ENCODE peak calls at places on chromosome 18, in nine cellular contexts. One of them, this sample, is unnamed.
A peak's percentile ranks its signal among the peaks of the same experiment; 100 is the strongest.

GRCh38 chr18:7740815-7741214 is 173.7 kb downstream of the PTPRM start:
- DNase-seq in GM23338: peak; percentile 52
- DNase-seq in HCT116: no peak
- DNase-seq in SK-N-SH: no peak
- DNase-seq in neural progenitor cell: peak; percentile 43
- DNase-seq in GM23248: no peak
- DNase-seq in OCI-LY7: no peak
- DNase-seq in hepatocyte: no peak
- DNase-seq in PC-3: no peak
- DNase-seq in this sample: no peak

GRCh38 chr18:51503351-51503750 is 305.9 kb upstream of the MEX3C start:
- DNase-seq in hepatocyte: no peak
- DNase-seq in SK-N-SH: no peak
- DNase-seq in HCT116: no peak
- DNase-seq in PC-3: no peak
- DNase-seq in GM23338: no peak
- DNase-seq in OCI-LY7: no peak
- DNase-seq in neural progenitor cell: no peak
- DNase-seq in GM23248: no peak
- DNase-seq in this sample: no peak

GRCh38 chr18:56097561-56098095 is 509.6 kb upstream of the TCF4 start:
- DNase-seq in OCI-LY7: no peak
- DNase-seq in HCT116: no peak
- DNase-seq in SK-N-SH: peak; percentile 7
- DNase-seq in neural progenitor cell: no peak
- DNase-seq in GM23248: no peak
- DNase-seq in PC-3: no peak
- DNase-seq in hepatocyte: no peak
- DNase-seq in GM23338: no peak
- DNase-seq in this sample: no peak

GRCh38 chr18:64436111-64436510 is 287.2 kb upstream of the LINC00305 start:
- DNase-seq in OCI-LY7: no peak
- DNase-seq in PC-3: no peak
- DNase-seq in hepatocyte: no peak
- DNase-seq in GM23248: no peak
- DNase-seq in neural progenitor cell: no peak
- DNase-seq in SK-N-SH: no peak
- DNase-seq in GM23338: no peak
- DNase-seq in HCT116: no peak
- DNase-seq in this sample: no peak

GRCh38 chr18:79554945-79555645 is 124.5 kb upstream of the CTDP1 start:
- DNase-seq in neural progenitor cell: no peak
- DNase-seq in PC-3: no peak
- DNase-seq in GM23338: no peak
- DNase-seq in hepatocyte: no peak
- DNase-seq in OCI-LY7: no peak
- DNase-seq in GM23248: no peak
- DNase-seq in HCT116: no peak
- DNase-seq in SK-N-SH: no peak
- DNase-seq in this sample: no peak

GRCh38 chr18:78978336-78979057 is 1.1 kb upstream of the SALL3 start:
- DNase-seq in hepatocyte: no peak
- DNase-seq in GM23248: no peak
- DNase-seq in neural progenitor cell: peak; percentile 62
- DNase-seq in GM23338: peak; percentile 60
- DNase-seq in SK-N-SH: no peak
- DNase-seq in OCI-LY7: no peak
- DNase-seq in HCT116: no peak
- DNase-seq in PC-3: no peak
- DNase-seq in this sample: no peak

GRCh38 chr18:2589345-2590060 is 18.1 kb downstream of the NDC80 start:
- DNase-seq in neural progenitor cell: no peak
- DNase-seq in OCI-LY7: no peak
- DNase-seq in SK-N-SH: no peak
- DNase-seq in hepatocyte: no peak
- DNase-seq in GM23248: no peak
- DNase-seq in HCT116: peak; percentile 54
- DNase-seq in GM23338: no peak
- DNase-seq in PC-3: peak; percentile 17
- DNase-seq in this sample: no peak

GRCh38 chr18:12278765-12279682 is 24.9 kb downstream of the CIDEA start:
- DNase-seq in OCI-LY7: no peak
- DNase-seq in GM23338: peak; percentile 82
- DNase-seq in hepatocyte: peak; percentile 83
- DNase-seq in SK-N-SH: no peak
- DNase-seq in GM23248: peak; percentile 97
- DNase-seq in HCT116: no peak
- DNase-seq in neural progenitor cell: peak; percentile 87
- DNase-seq in PC-3: no peak
- DNase-seq in this sample: no peak

GRCh38 chr18:77911973-77912372 is 662.3 kb downstream of the GALR1 start:
- DNase-seq in neural progenitor cell: no peak
- DNase-seq in hepatocyte: no peak
- DNase-seq in GM23248: no peak
- DNase-seq in OCI-LY7: no peak
- DNase-seq in HCT116: no peak
- DNase-seq in PC-3: no peak
- DNase-seq in SK-N-SH: no peak
- DNase-seq in GM23338: no peak
- DNase-seq in this sample: no peak

GRCh38 chr18:9661564-9661963 is 46.5 kb upstream of the RAB31 start:
- DNase-seq in GM23338: peak; percentile 45
- DNase-seq in hepatocyte: no peak
- DNase-seq in PC-3: peak; percentile 56
- DNase-seq in GM23248: peak; percentile 48
- DNase-seq in HCT116: no peak
- DNase-seq in SK-N-SH: peak; percentile 23
- DNase-seq in neural progenitor cell: no peak
- DNase-seq in OCI-LY7: no peak
- DNase-seq in this sample: no peak
- H2AFZ ChIP-seq in GM23338: no peak overlapping the region
- H2AFZ ChIP-seq in hepatocyte: no peak overlapping the region
- H2AFZ ChIP-seq in PC-3: no peak overlapping the region
- H2AFZ ChIP-seq in GM23248: no peak overlapping the region
- H2AFZ ChIP-seq in HCT116: no peak overlapping the region
- H2AFZ ChIP-seq in SK-N-SH: no peak overlapping the region
- H2AFZ ChIP-seq in neural progenitor cell: peak overlapping the region; percentile 17
- H2AFZ ChIP-seq in OCI-LY7: no peak overlapping the region
- H2AFZ ChIP-seq in this sample: no peak overlapping the region

GRCh38 chr18:48475635-48476549 is 62.9 kb upstream of the CTIF start:
- DNase-seq in neural progenitor cell: peak; percentile 79
- DNase-seq in OCI-LY7: peak; percentile 52
- DNase-seq in HCT116: peak; percentile 67
- DNase-seq in PC-3: peak; percentile 63
- DNase-seq in hepatocyte: peak; percentile 82
- DNase-seq in GM23338: peak; percentile 88
- DNase-seq in SK-N-SH: peak; percentile 73
- DNase-seq in GM23248: peak; percentile 83
- DNase-seq in this sample: peak; percentile 67
- TF ChIP-seq EZH2phosphoT487 in neural progenitor cell: no peak
- TF ChIP-seq EZH2phosphoT487 in OCI-LY7: no peak
- TF ChIP-seq EZH2phosphoT487 in HCT116: no peak
- TF ChIP-seq EZH2phosphoT487 in PC-3: no peak
- TF ChIP-seq EZH2phosphoT487 in hepatocyte: no peak
- TF ChIP-seq EZH2phosphoT487 in GM23338: no peak
- TF ChIP-seq EZH2phosphoT487 in SK-N-SH: no peak
- TF ChIP-seq EZH2phosphoT487 in GM23248: no peak
- TF ChIP-seq EZH2phosphoT487 in this sample: no peak

GRCh38 chr18:58567453-58568196 is 61.3 kb downstream of the ALPK2 start:
- DNase-seq in PC-3: peak; percentile 82
- DNase-seq in hepatocyte: peak; percentile 41
- DNase-seq in GM23248: peak; percentile 97
- DNase-seq in OCI-LY7: no peak
- DNase-seq in neural progenitor cell: no peak
- DNase-seq in HCT116: no peak
- DNase-seq in GM23338: no peak
- DNase-seq in SK-N-SH: no peak
- DNase-seq in this sample: no peak

GRCh38 chr18:58569490-58569911 is 59.4 kb downstream of the ALPK2 start:
- DNase-seq in SK-N-SH: no peak
- DNase-seq in HCT116: no peak
- DNase-seq in GM23248: peak; percentile 81
- DNase-seq in GM23338: no peak
- DNase-seq in OCI-LY7: no peak
- DNase-seq in PC-3: no peak
- DNase-seq in hepatocyte: no peak
- DNase-seq in neural progenitor cell: no peak
- DNase-seq in this sample: no peak

GRCh38 chr18:58572181-58572580 is 56.7 kb downstream of the ALPK2 start:
- DNase-seq in GM23248: peak; percentile 98
- DNase-seq in GM23338: no peak
- DNase-seq in SK-N-SH: no peak
- DNase-seq in hepatocyte: peak; percentile 53
- DNase-seq in neural progenitor cell: no peak
- DNase-seq in PC-3: peak; percentile 99
- DNase-seq in OCI-LY7: no peak
- DNase-seq in HCT116: no peak
- DNase-seq in this sample: no peak

GRCh38 chr18:58572680-58573079 is 56.2 kb downstream of the ALPK2 start:
- DNase-seq in hepatocyte: no peak
- DNase-seq in GM23338: no peak
- DNase-seq in neural progenitor cell: no peak
- DNase-seq in OCI-LY7: no peak
- DNase-seq in GM23248: no peak
- DNase-seq in PC-3: peak; percentile 14
- DNase-seq in SK-N-SH: no peak
- DNase-seq in HCT116: no peak
- DNase-seq in this sample: no peak

DNA sequence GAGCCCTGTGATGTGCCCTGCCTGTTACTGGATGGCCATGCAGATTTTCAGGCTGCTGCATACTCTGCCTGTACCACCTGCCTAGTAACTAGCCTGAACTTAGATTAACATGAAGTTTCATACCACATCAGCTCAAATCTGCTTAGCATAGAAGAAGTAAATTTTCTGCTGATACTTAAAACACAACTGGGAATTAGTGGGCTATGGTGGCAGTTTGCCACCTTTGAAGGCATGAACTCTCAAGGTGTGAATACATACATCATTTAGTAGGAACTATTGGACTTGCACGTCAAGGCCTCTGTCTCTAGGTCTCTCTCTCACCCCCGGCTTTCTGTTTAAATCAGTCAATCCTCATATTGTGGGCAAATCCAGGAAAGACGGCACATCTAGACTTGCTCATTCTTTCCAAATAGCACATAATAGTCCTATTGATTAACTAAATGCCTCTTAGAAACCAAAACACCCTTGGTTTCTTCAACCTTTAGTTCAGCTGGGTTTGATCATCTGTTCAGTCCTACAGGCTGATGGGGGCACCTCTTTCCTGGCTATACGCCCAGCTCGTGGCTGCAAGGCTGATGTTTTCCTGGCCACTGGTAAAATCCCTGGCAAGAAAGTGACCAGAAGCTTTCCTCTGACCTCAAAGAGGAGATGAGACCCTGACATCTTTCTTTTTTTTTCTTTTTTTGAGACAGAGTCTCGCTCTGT is 58.4 kb downstream of the ALPK2 start:
- DNase-seq in OCI-LY7: no peak
- DNase-seq in GM23338: no peak
- DNase-seq in hepatocyte: no peak
- DNase-seq in HCT116: no peak
- DNase-seq in GM23248: no peak
- DNase-seq in SK-N-SH: no peak
- DNase-seq in neural progenitor cell: no peak
- DNase-seq in PC-3: no peak
- DNase-seq in this sample: no peak
- H3K4me1 ChIP-seq in OCI-LY7: no peaks in the 10 kb centered on the region
- H3K4me1 ChIP-seq in GM23338: no peaks in the 10 kb centered on the region
- H3K4me1 ChIP-seq in hepatocyte: no peaks in the 10 kb centered on the region
- H3K4me1 ChIP-seq in HCT116: peaks cover 17% of the 10 kb centered on the region
- H3K4me1 ChIP-seq in GM23248: peaks cover 59% of the 10 kb centered on the region
- H3K4me1 ChIP-seq in SK-N-SH: peaks cover 13% of the 10 kb centered on the region
- H3K4me1 ChIP-seq in neural progenitor cell: no peaks in the 10 kb centered on the region
- H3K4me1 ChIP-seq in PC-3: peaks cover 17% of the 10 kb centered on the region
- H3K4me1 ChIP-seq in this sample: peaks cover 8% of the 10 kb centered on the region

DNA sequence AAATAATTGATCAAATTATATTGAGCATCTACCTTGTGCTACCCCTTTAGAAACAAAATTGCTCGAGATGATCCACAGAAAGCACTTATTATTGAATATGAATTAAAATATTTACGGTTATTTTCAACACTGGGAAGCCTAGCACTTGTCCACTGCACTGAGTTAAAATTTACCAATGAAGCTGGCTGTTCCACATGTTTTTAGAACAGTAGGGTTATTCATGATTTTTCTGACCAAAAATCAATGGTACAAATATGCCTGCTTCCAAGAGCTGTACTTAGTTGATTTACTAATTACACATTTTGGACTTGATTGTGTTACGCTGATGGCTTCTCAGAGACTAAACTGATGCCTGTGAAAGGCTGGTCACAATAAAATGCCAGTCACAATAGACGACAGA is 39.4 kb downstream of the HDHD2 start:
- DNase-seq in hepatocyte: no peak
- DNase-seq in HCT116: no peak
- DNase-seq in OCI-LY7: no peak
- DNase-seq in GM23248: no peak
- DNase-seq in neural progenitor cell: no peak
- DNase-seq in SK-N-SH: no peak
- DNase-seq in PC-3: no peak
- DNase-seq in GM23338: no peak
- DNase-seq in this sample: no peak
- H2AFZ ChIP-seq in hepatocyte: no peak overlapping the region
- H2AFZ ChIP-seq in HCT116: no peak overlapping the region
- H2AFZ ChIP-seq in OCI-LY7: no peak overlapping the region
- H2AFZ ChIP-seq in GM23248: no peak overlapping the region
- H2AFZ ChIP-seq in neural progenitor cell: no peak overlapping the region
- H2AFZ ChIP-seq in SK-N-SH: no peak overlapping the region
- H2AFZ ChIP-seq in PC-3: no peak overlapping the region
- H2AFZ ChIP-seq in GM23338: no peak overlapping the region
- H2AFZ ChIP-seq in this sample: no peak overlapping the region

GRCh38 chr18:4455113-4455811 is at the start of gene DLGAP1:
- DNase-seq in hepatocyte: peak; percentile 84
- DNase-seq in OCI-LY7: no peak
- DNase-seq in HCT116: no peak
- DNase-seq in PC-3: peak; percentile 17
- DNase-seq in GM23248: peak; percentile 19
- DNase-seq in GM23338: peak; percentile 87
- DNase-seq in SK-N-SH: peak; percentile 49
- DNase-seq in neural progenitor cell: peak; percentile 95
- DNase-seq in this sample: peak; percentile 28
- TF ChIP-seq EZH2phosphoT487 in hepatocyte: no peak
- TF ChIP-seq EZH2phosphoT487 in OCI-LY7: no peak
- TF ChIP-seq EZH2phosphoT487 in HCT116: no peak
- TF ChIP-seq EZH2phosphoT487 in PC-3: no peak
- TF ChIP-seq EZH2phosphoT487 in GM23248: no peak
- TF ChIP-seq EZH2phosphoT487 in GM23338: no peak
- TF ChIP-seq EZH2phosphoT487 in SK-N-SH: no peak
- TF ChIP-seq EZH2phosphoT487 in neural progenitor cell: no peak
- TF ChIP-seq EZH2phosphoT487 in this sample: no peak

GRCh38 chr18:48779462-48779861 is 171.3 kb downstream of the SMAD7 start:
- DNase-seq in OCI-LY7: no peak
- DNase-seq in neural progenitor cell: no peak
- DNase-seq in SK-N-SH: no peak
- DNase-seq in GM23338: no peak
- DNase-seq in HCT116: no peak
- DNase-seq in GM23248: no peak
- DNase-seq in hepatocyte: no peak
- DNase-seq in PC-3: no peak
- DNase-seq in this sample: no peak
- H3K4me1 ChIP-seq in OCI-LY7: peaks cover 55% of the 10 kb centered on the region
- H3K4me1 ChIP-seq in neural progenitor cell: peaks cover 17% of the 10 kb centered on the region
- H3K4me1 ChIP-seq in SK-N-SH: peaks cover 33% of the 10 kb centered on the region
- H3K4me1 ChIP-seq in GM23338: no peaks in the 10 kb centered on the region
- H3K4me1 ChIP-seq in HCT116: peaks cover 12% of the 10 kb centered on the region
- H3K4me1 ChIP-seq in GM23248: peaks cover 38% of the 10 kb centered on the region
- H3K4me1 ChIP-seq in hepatocyte: peaks cover 71% of the 10 kb centered on the region
- H3K4me1 ChIP-seq in PC-3: no peaks in the 10 kb centered on the region
- H3K4me1 ChIP-seq in this sample: peaks cover 29% of the 10 kb centered on the region